ENCODE peak calls at places on chromosome 5, in five cellular contexts. One of them, this sample, is unnamed.

GRCh38 chr5:127332250-127332649 is 41.7 kb downstream of the MEGF10 start:
- DNase-seq in SK-N-SH: no peak
- DNase-seq in AML-193: no peak
- DNase-seq in H9: no peak
- DNase-seq in pancreas: no peak
- DNase-seq in this sample: no peak

GRCh38 chr5:23494558-23494957 is 12.9 kb upstream of the PRDM9 start:
- DNase-seq in H9: no peak
- DNase-seq in SK-N-SH: no peak
- DNase-seq in AML-193: no peak
- DNase-seq in pancreas: no peak
- DNase-seq in this sample: no peak

GRCh38 chr5:139459451-139459934 is 3.0 kb downstream of the ECSCR start:
- DNase-seq in pancreas: no peak
- DNase-seq in AML-193: no peak
- DNase-seq in SK-N-SH: peak
- DNase-seq in H9: no peak
- DNase-seq in this sample: no peak

GRCh38 chr5:36646507-36647023 is 40.2 kb downstream of the SLC1A3 start:
- DNase-seq in SK-N-SH: no peak
- DNase-seq in H9: no peak
- DNase-seq in AML-193: no peak
- DNase-seq in pancreas: no peak
- DNase-seq in this sample: no peak

GRCh38 chr5:75045071-75045470 is 7.3 kb downstream of the GCNT4 start:
- DNase-seq in SK-N-SH: no peak
- DNase-seq in pancreas: no peak
- DNase-seq in AML-193: no peak
- DNase-seq in H9: no peak
- DNase-seq in this sample: no peak

GRCh38 chr5:31935702-31936347 is 238.3 kb downstream of the GOLPH3 start:
- DNase-seq in SK-N-SH: no peak
- DNase-seq in AML-193: no peak
- DNase-seq in pancreas: peak
- DNase-seq in H9: no peak
- DNase-seq in this sample: no peak

GRCh38 chr5:9156282-9156681 is 389.6 kb downstream of the SEMA5A start:
- DNase-seq in pancreas: no peak
- DNase-seq in AML-193: peak
- DNase-seq in H9: peak
- DNase-seq in SK-N-SH: peak
- DNase-seq in this sample: no peak

GRCh38 chr5:60055168-60055567 is 161.6 kb upstream of the PDE4D start:
- DNase-seq in AML-193: no peak
- DNase-seq in pancreas: no peak
- DNase-seq in H9: no peak
- DNase-seq in SK-N-SH: no peak
- DNase-seq in this sample: no peak

GRCh38 chr5:132680780-132681475 is 7.1 kb downstream of the IL4 start:
- DNase-seq in SK-N-SH: no peak
- DNase-seq in AML-193: no peak
- DNase-seq in H9: peak
- DNase-seq in pancreas: no peak
- DNase-seq in this sample: no peak

GRCh38 chr5:57937501-57937900 is 454.9 kb upstream of the ACTBL2 start:
- DNase-seq in SK-N-SH: no peak
- DNase-seq in H9: no peak
- DNase-seq in AML-193: no peak
- DNase-seq in pancreas: no peak
- DNase-seq in this sample: no peak

GRCh38 chr5:89037090-89037489 is 154.1 kb upstream of the MEF2C start:
- DNase-seq in pancreas: no peak
- DNase-seq in H9: no peak
- DNase-seq in SK-N-SH: no peak
- DNase-seq in AML-193: no peak
- DNase-seq in this sample: no peak

GRCh38 chr5:10034008-10034407 is 215.7 kb downstream of the ATPSCKMT start:
- DNase-seq in H9: no peak
- DNase-seq in AML-193: no peak
- DNase-seq in pancreas: no peak
- DNase-seq in SK-N-SH: no peak
- DNase-seq in this sample: no peak

GRCh38 chr5:180670586-180671359 is 21.4 kb upstream of the FLT4 start:
- DNase-seq in SK-N-SH: peak
- DNase-seq in AML-193: peak
- DNase-seq in H9: peak
- DNase-seq in pancreas: peak
- DNase-seq in this sample: no peak

GRCh38 chr5:132753135-132753987 is 6.1 kb downstream of the CCNI2 start:
- DNase-seq in pancreas: no peak
- DNase-seq in H9: peak
- DNase-seq in AML-193: no peak
- DNase-seq in SK-N-SH: peak
- DNase-seq in this sample: no peak

GRCh38 chr5:75601996-75602395 is 9.3 kb upstream of the ANKDD1B start:
- DNase-seq in H9: no peak
- DNase-seq in SK-N-SH: no peak
- DNase-seq in pancreas: no peak
- DNase-seq in AML-193: no peak
- DNase-seq in this sample: no peak

GRCh38 chr5:146082798-146083197 is 22.6 kb downstream of the PLAC8L1 start:
- DNase-seq in SK-N-SH: no peak
- DNase-seq in H9: no peak
- DNase-seq in AML-193: no peak
- DNase-seq in pancreas: no peak
- DNase-seq in this sample: no peak

GRCh38 chr5:17951392-17952169 is 317.3 kb downstream of the TAF11L14 start:
- DNase-seq in AML-193: no peak
- DNase-seq in H9: peak
- DNase-seq in SK-N-SH: no peak
- DNase-seq in pancreas: no peak
- DNase-seq in this sample: no peak

GRCh38 chr5:148558892-148559291 is 95.4 kb downstream of the HTR4 start:
- DNase-seq in pancreas: peak
- DNase-seq in SK-N-SH: no peak
- DNase-seq in AML-193: no peak
- DNase-seq in H9: no peak
- DNase-seq in this sample: no peak

GRCh38 chr5:118293378-118293777 is 695.0 kb downstream of the DTWD2 start:
- DNase-seq in AML-193: no peak
- DNase-seq in pancreas: no peak
- DNase-seq in SK-N-SH: no peak
- DNase-seq in H9: no peak
- DNase-seq in this sample: no peak

GRCh38 chr5:142109356-142110045 is 922 bp downstream of the NDFIP1 start:
- DNase-seq in pancreas: peak
- DNase-seq in H9: no peak
- DNase-seq in SK-N-SH: no peak
- DNase-seq in AML-193: peak
- DNase-seq in this sample: peak

GRCh38 chr5:177302354-177303110 is 987 bp downstream of the RAB24 start:
- DNase-seq in SK-N-SH: peak
- DNase-seq in pancreas: peak
- DNase-seq in AML-193: peak
- DNase-seq in H9: peak
- DNase-seq in this sample: no peak

GRCh38 chr5:123537256-123537655 is 25.3 kb downstream of the CSNK1G3 start:
- DNase-seq in SK-N-SH: no peak
- DNase-seq in AML-193: no peak
- DNase-seq in pancreas: no peak
- DNase-seq in H9: no peak
- DNase-seq in this sample: no peak

GRCh38 chr5:141657937-141658545 is 6.8 kb upstream of the FCHSD1 start:
- DNase-seq in SK-N-SH: no peak
- DNase-seq in H9: no peak
- DNase-seq in AML-193: no peak
- DNase-seq in pancreas: no peak
- DNase-seq in this sample: no peak

GRCh38 chr5:10286552-10287227 is 21.0 kb downstream of the CMBL start:
- DNase-seq in SK-N-SH: no peak
- DNase-seq in H9: no peak
- DNase-seq in pancreas: no peak
- DNase-seq in AML-193: no peak
- DNase-seq in this sample: no peak

GRCh38 chr5:59829389-59829788 is 64.1 kb downstream of the PDE4D start:
- DNase-seq in pancreas: no peak
- DNase-seq in H9: no peak
- DNase-seq in AML-193: no peak
- DNase-seq in SK-N-SH: no peak
- DNase-seq in this sample: no peak

GRCh38 chr5:75140277-75140676 is 87.9 kb upstream of the GCNT4 start:
- DNase-seq in pancreas: no peak
- DNase-seq in H9: no peak
- DNase-seq in SK-N-SH: no peak
- DNase-seq in AML-193: no peak
- DNase-seq in this sample: no peak

GRCh38 chr5:126335871-126336270 is 87.3 kb upstream of the GRAMD2B start:
- DNase-seq in pancreas: no peak
- DNase-seq in AML-193: no peak
- DNase-seq in SK-N-SH: no peak
- DNase-seq in H9: no peak
- DNase-seq in this sample: no peak

GRCh38 chr5:177474845-177475562 is 1.6 kb upstream of the DBN1 start:
- DNase-seq in AML-193: no peak
- DNase-seq in H9: no peak
- DNase-seq in pancreas: no peak
- DNase-seq in SK-N-SH: no peak
- DNase-seq in this sample: no peak

GRCh38 chr5:150154618-150155134 is 969 bp downstream of the PDGFRB start:
- DNase-seq in SK-N-SH: no peak
- DNase-seq in AML-193: no peak
- DNase-seq in pancreas: no peak
- DNase-seq in H9: no peak
- DNase-seq in this sample: no peak

This sample was measured in T-helper 9 cell.